ENCODE peak calls at places on chromosome 17, in five cellular contexts. X, J, Q, A and W are unnamed samples.

GRCh38 chr17:48293319-48294192 is 136.5 kb downstream of the SKAP1 start:
- DNase-seq in Q (no peak), J (no peak), A (no peak), X (no peak), W (no peak)

GRCh38 chr17:32971171-32971570 is 20.5 kb upstream of the SPACA3 start:
- DNase-seq in A (no peak), Q (no peak), J (no peak), X (no peak), W (no peak)

GRCh38 chr17:73513426-73513825 is 130.8 kb downstream of the SDK2 start:
- DNase-seq in Q (no peak), J (no peak), X (no peak), A (no peak), W (no peak)

GRCh38 chr17:77481476-77482374 is 341.0 kb downstream of the SEC14L1 start:
- DNase-seq in A (no peak), Q (no peak), X (no peak), J (no peak), W (no peak)

GRCh38 chr17:5837055-5837491 is 233.1 kb upstream of the WSCD1 start:
- DNase-seq in Q (no peak), X (no peak), J (peak; percentile 40), A (no peak), W (no peak)

GRCh38 chr17:64297467-64298088 is 34.5 kb upstream of the TEX2 start:
- DNase-seq in Q (no peak), A (no peak), J (no peak), X (no peak), W (no peak)

GRCh38 chr17:40284085-40284713 is 3.5 kb upstream of the CDC6 start:
- DNase-seq in Q (peak; percentile 69), X (no peak), J (peak; percentile 93), A (no peak), W (no peak)

GRCh38 chr17:45221081-45221996 is at the start of gene FMNL1:
- DNase-seq in A (peak; percentile 23), J (no peak), X (peak; percentile 87), Q (no peak), W (no peak)

GRCh38 chr17:74244128-74244527 is 29.9 kb upstream of the DNAI2 start:
- DNase-seq in X (no peak), Q (no peak), A (no peak), J (no peak), W (no peak)

GRCh38 chr17:65479282-65479681 is 82.2 kb downstream of the AXIN2 start:
- DNase-seq in Q (no peak), J (no peak), A (no peak), X (no peak), W (no peak)

GRCh38 chr17:7889166-7889584 is 586 bp downstream of the CHD3 start:
- DNase-seq in J (peak; percentile 70), Q (peak; percentile 97), X (peak; percentile 98), A (peak; percentile 87), W (peak; percentile 86)

GRCh38 chr17:41521574-41522261 is 3.0 kb upstream of the KRT15 start:
- DNase-seq in Q (peak; percentile 86), X (no peak), J (peak; percentile 27), A (no peak), W (no peak)

GRCh38 chr17:39209317-39210092 is 9.4 kb downstream of the RPL19 start:
- DNase-seq in J (no peak), A (peak; percentile 68), Q (peak; percentile 77), X (peak; percentile 94), W (peak; percentile 76)

GRCh38 chr17:35612924-35613521 is 25.9 kb downstream of the AP2B1 start:
- DNase-seq in J (peak; percentile 48), A (peak; percentile 17), X (peak; percentile 53), Q (no peak), W (peak; percentile 36)

GRCh38 chr17:72751746-72752145 is 340.7 kb downstream of the SLC39A11 start:
- DNase-seq in J (no peak), X (no peak), A (no peak), Q (no peak), W (no peak)

GRCh38 chr17:75273968-75274708 is 3.1 kb upstream of the MIF4GD start:
- DNase-seq in A (no peak), J (no peak), X (no peak), Q (no peak), W (no peak)

GRCh38 chr17:42436401-42436800 is 13.3 kb upstream of the CAVIN1 start:
- DNase-seq in J (peak; percentile 95), A (peak; percentile 19), Q (no peak), X (peak; percentile 56), W (no peak)

GRCh38 chr17:7509937-7510336 is 25.8 kb downstream of the POLR2A start:
- DNase-seq in Q (no peak), X (no peak), A (no peak), J (no peak), W (no peak)

GRCh38 chr17:63629627-63630026 is 7.4 kb downstream of the MAP3K3 start:
- DNase-seq in A (no peak), X (no peak), Q (no peak), J (no peak), W (no peak)